ENCODE peak calls at places on chromosomes 1 and 21, in five cellular contexts. K is esophagus muscularis mucosa, J is suprapubic skin, Q is stomach, T is GM12891. W is an unnamed sample.

GRCh38 chr1:24793762-24794161 is 48.5 kb downstream of the CLIC4 start:
- DNase-seq in K (no peak), J (no peak), T (no peak), Q (no peak), W (no peak)

GRCh38 chr1:30533796-30534550 is 189.4 kb downstream of the MATN1 start:
- DNase-seq in J (peak), T (no peak), K (no peak), Q (peak), W (no peak)

GRCh38 chr1:43708006-43708412 is 673 bp downstream of the ST3GAL3 start:
- DNase-seq in K (no peak), T (no peak), J (no peak), Q (no peak), W (no peak)

GRCh38 chr1:22288593-22289241 is 145.8 kb upstream of the WNT4 start:
- DNase-seq in Q (peak), K (no peak), J (peak), T (no peak), W (no peak)

GRCh38 chr1:17289756-17290155 is 18.2 kb upstream of the PADI4 start:
- DNase-seq in T (no peak), Q (no peak), K (no peak), J (no peak), W (no peak)

GRCh38 chr1:15348648-15349047 is 61.0 kb upstream of the EFHD2 start:
- DNase-seq in K (no peak), T (no peak), Q (no peak), J (no peak), W (no peak)

GRCh38 chr1:165842363-165843129 is 15.1 kb downstream of the UCK2 start:
- DNase-seq in T (no peak), J (no peak), K (no peak), Q (no peak), W (no peak)

GRCh38 chr1:54287821-54288220 is 87.9 kb downstream of the MRPL37 start:
- DNase-seq in K (no peak), J (no peak), T (no peak), Q (no peak), W (no peak)

GRCh38 chr1:164592634-164593033 is 33.6 kb downstream of the PBX1 start:
- DNase-seq in K (no peak), Q (no peak), T (no peak), J (no peak), W (no peak)

GRCh38 chr1:15153184-15153841 is at the start of gene TMEM51:
- DNase-seq in K (no peak), J (no peak), T (peak), Q (peak), W (no peak)

GRCh38 chr1:153168686-153169085 is 18.0 kb upstream of the SPRR2G start:
- DNase-seq in T (no peak), J (no peak), Q (no peak), K (no peak), W (no peak)

GRCh38 chr1:11563560-11564069 is 84.7 kb downstream of the DISP3 start:
- DNase-seq in Q (no peak), K (no peak), T (peak), J (no peak), W (no peak)

GRCh38 chr1:29708818-29709710 is 472.7 kb downstream of the PTPRU start:
- DNase-seq in Q (no peak), K (no peak), J (no peak), T (no peak), W (no peak)

GRCh38 chr1:67479146-67479891 is 49.1 kb upstream of the SERBP1 start:
- DNase-seq in T (no peak), J (no peak), Q (peak), K (no peak), W (no peak)

GRCh38 chr1:43711049-43711448 is 3.7 kb downstream of the ST3GAL3 start:
- DNase-seq in T (no peak), Q (no peak), K (no peak), J (no peak), W (no peak)

GRCh38 chr21:41168391-41169257 is 664 bp downstream of the BACE2 start:
- DNase-seq in J (no peak), K (peak), Q (peak), T (peak), W (no peak)

GRCh38 chr1:99675994-99676393 is 30.1 kb downstream of the PALMD start:
- DNase-seq in Q (no peak), T (no peak), K (no peak), J (no peak), W (no peak)

GRCh38 chr1:23558140-23558871 is 995 bp downstream of the ID3 start:
- DNase-seq in Q (peak), T (no peak), J (no peak), K (no peak), W (no peak)

GRCh38 chr21:36663033-36663855 is 35.7 kb upstream of the SIM2 start:
- DNase-seq in T (no peak), Q (no peak), K (no peak), J (no peak), W (no peak)

GRCh38 chr1:5911871-5912271 is 80.4 kb downstream of the NPHP4 start:
- DNase-seq in T (no peak), Q (no peak), K (no peak), J (peak), W (no peak)

GRCh38 chr1:155961937-155962336 is 16.4 kb downstream of the ARHGEF2 start:
- DNase-seq in J (no peak), T (no peak), K (no peak), Q (peak), W (no peak)

GRCh38 chr1:156464825-156465452 is 35.6 kb downstream of the MEF2D start:
- DNase-seq in T (no peak), J (no peak), K (no peak), Q (no peak), W (no peak)

GRCh38 chr1:16927711-16928485 is 6.2 kb downstream of the CROCC start:
- DNase-seq in J (no peak), T (no peak), K (no peak), Q (no peak), W (no peak)

GRCh38 chr21:43305811-43306311 is 121.1 kb downstream of the SIK1 start:
- DNase-seq in Q (no peak), K (no peak), T (no peak), J (no peak), W (no peak)

GRCh38 chr1:61280457-61280856 is 198.1 kb downstream of the NFIA start:
- DNase-seq in Q (no peak), K (no peak), J (no peak), T (no peak), W (no peak)

GRCh38 chr1:106749906-106750305 is 306.6 kb upstream of the PRMT6 start:
- DNase-seq in Q (no peak), K (no peak), T (no peak), J (no peak), W (no peak)
- TF ChIP-seq POLR2AphosphoS5 in Q (no peak), K (no peak), T (no peak), J (no peak), W (no peak)

DNA sequence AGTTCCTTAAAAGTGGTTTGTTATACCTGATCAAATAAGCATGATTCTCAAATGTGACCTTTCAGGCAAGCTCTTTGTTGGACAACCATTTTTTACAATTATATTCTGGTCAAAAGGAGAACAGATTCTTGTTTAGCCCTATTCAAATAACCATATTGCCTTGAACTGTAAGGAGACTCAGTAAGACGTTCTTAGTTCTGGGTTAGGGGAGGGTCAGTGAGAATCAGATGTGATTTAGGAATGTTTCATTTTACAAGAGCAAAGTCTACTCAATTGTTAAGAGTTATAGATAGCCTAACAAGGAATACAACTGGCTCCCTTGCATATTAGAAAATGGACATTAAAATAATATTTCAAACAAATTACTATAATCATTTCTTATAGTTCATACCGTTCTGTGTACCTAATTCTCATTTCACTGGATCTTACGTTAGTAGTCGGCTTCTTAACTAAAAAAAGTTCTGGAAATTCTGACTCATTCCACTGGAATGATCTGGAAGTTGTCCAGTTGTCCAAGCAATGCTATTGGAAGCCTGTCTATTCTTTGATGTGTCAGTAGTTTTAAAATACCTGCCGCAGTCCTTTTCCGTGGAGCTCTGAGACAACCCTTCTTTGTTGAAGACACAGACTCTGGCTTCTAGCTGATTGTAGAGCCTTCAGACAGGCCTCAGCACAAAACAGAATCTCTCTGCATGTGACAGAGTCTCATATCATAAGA is 88.8 kb downstream of the MAST2 start:
- DNase-seq in Q (no peak), K (no peak), J (no peak), T (no peak), W (no peak)
- TF ChIP-seq POLR2AphosphoS5 in Q (peak), K (peak), J (no peak), T (no peak), W (no peak)

GRCh38 chr1:161153682-161154337 is at the start of gene UFC1:
- DNase-seq in Q (peak), J (peak), T (peak), K (peak), W (peak)
- TF ChIP-seq POLR2AphosphoS5 in Q (no peak), J (peak), T (peak), K (peak), W (peak)

DNA sequence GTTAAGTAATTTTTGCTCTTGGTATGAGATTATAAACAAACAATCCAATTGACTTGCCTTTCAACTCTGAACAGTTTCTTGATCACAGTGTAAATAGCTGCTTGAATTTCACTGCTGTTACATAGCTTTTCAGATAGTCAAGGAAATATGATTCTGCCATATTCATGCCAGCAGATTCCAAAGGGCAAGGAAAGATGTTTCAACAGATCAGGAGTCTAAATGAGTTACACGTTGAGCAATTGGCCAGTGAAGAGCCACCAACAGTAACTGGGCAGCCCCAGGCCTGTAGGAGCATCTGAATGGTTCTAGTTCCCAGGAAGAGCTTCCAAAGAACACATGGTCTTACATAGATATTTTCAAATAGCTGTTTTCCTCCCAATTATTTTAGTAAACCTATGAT is 93.6 kb downstream of the LEPR start:
- DNase-seq in J (no peak), Q (no peak), K (no peak), T (no peak), W (no peak)
- TF ChIP-seq POLR2AphosphoS5 in J (no peak), Q (no peak), K (no peak), T (no peak), W (no peak)

DNA sequence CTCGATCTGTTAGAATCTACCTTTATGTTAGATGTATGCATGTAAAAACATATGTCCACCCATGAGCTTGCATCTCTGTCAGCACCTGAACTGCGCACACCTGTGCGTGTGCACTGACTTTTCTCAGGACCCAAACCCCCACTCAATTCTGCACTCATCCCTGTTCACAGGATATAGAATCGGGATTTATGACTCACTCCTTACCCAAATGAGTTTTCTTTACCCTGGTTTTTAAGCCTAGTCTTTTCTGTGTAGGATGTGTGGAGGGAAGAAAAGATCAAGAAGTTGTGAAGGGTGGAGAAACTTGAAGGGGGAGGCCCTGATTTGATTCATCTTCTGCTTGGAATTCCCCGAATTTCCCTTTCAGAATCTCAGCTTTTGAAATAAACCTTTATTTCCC is 2.4 kb downstream of the ACKR1 start:
- DNase-seq in J (no peak), K (no peak), T (no peak), Q (no peak), W (no peak)
- TF ChIP-seq POLR2AphosphoS5 in J (no peak), K (no peak), T (no peak), Q (no peak), W (no peak)

GRCh38 chr1:162711066-162711465 is 78.8 kb downstream of the DDR2 start:
- DNase-seq in T (no peak), K (no peak), J (no peak), Q (no peak), W (no peak)
- TF ChIP-seq POLR2AphosphoS5 in T (no peak), K (no peak), J (no peak), Q (no peak), W (no peak)

DNA sequence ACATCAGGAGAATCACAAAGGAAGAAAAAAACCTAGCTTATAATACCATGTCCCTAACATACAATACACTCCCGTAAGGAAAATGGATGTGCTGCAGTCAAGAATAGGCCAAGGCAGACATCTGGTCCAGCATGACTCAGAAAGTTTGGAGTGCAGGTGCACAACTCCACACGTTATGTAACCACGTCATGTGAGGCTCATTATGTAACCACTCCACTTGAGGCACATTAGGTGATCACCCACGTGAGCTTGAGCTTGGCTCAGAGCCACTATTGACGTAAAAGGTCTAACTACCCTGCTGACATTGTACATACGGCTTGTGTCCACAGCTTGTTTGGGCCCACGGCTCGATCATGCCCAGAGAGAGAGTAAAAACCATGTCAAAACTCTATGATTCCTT is 99.8 kb upstream of the C1orf21 start:
- DNase-seq in J (no peak), T (no peak), K (no peak), Q (no peak), W (no peak)
- TF ChIP-seq POLR2AphosphoS5 in J (no peak), T (no peak), K (peak), Q (no peak), W (no peak)

GRCh38 chr1:183611021-183611420 is 20.8 kb upstream of the NCF2 start:
- DNase-seq in Q (no peak), K (no peak), T (no peak), J (no peak), W (no peak)

GRCh38 chr1:183607322-183607980 is 17.2 kb upstream of the NCF2 start:
- DNase-seq in J (no peak), K (no peak), T (no peak), Q (no peak), W (no peak)

GRCh38 chr1:183612407-183612806 is 22.1 kb upstream of the NCF2 start:
- DNase-seq in K (no peak), Q (no peak), T (no peak), J (no peak), W (no peak)

GRCh38 chr1:183610053-183610452 is 19.8 kb upstream of the NCF2 start:
- DNase-seq in J (no peak), T (no peak), Q (no peak), K (no peak), W (no peak)

GRCh38 chr1:183609313-183609712 is 19.1 kb upstream of the NCF2 start:
- DNase-seq in Q (peak), J (no peak), K (no peak), T (no peak), W (no peak)
- TF ChIP-seq POLR2AphosphoS5 in Q (no peak), J (no peak), K (peak), T (no peak), W (no peak)

GRCh38 chr1:35555601-35556477 is 1.4 kb downstream of the KIAA0319L start:
- DNase-seq in J (no peak), K (no peak), T (no peak), Q (no peak), W (no peak)

GRCh38 chr1:35558374-35559316 is 1.0 kb downstream of the NCDN start:
- DNase-seq in T (no peak), J (peak), K (no peak), Q (no peak), W (no peak)

GRCh38 chr1:35557611-35558373 is at the start of gene NCDN:
- DNase-seq in K (peak), J (peak), Q (peak), T (peak), W (peak)

GRCh38 chr1:35556494-35557117 is 597 bp downstream of the KIAA0319L start:
- DNase-seq in J (no peak), K (no peak), Q (no peak), T (no peak), W (no peak)

DNA sequence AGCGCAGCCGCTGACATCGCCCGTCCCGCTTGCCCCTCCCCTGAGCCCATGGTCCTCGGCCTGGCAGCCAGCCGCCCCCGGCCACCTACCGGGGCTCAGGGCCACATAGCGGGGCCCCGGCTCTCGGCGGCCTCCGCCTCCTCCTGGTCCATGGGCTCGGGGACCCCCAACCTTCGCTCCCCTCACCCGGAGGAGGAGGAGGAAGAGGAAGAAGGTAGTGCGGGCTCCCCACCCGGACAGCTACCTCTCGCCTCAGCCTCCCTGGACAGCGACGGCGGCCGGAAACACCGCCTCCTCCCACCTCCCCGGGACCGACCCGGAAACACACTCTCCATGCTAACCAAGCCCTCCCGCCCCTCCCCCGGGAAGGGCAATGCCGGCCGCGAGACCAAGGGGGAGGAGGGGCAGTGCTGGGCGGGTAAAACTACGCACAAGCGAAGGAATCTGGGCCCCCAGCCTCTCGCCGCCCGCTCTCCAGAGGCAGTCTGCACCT is at the start of gene KIAA0319L:
- DNase-seq in Q (peak), J (peak), K (no peak), T (peak), W (peak)
- TF ChIP-seq POLR2AphosphoS5 in Q (peak), J (no peak), K (peak), T (no peak), W (no peak)